ENCODE peak calls at places on chromosomes 5 and 9, in six cellular contexts. Q is IMR-90, D is neuronal stem cell, K is mesenchymal stem cell, W is H1, E is trophoblast cell. J is an unnamed sample.

GRCh38 chr5:142095651-142096330 is 12.8 kb upstream of the NDFIP1 start:
- DNase-seq in Q (no peak), D (no peak), K (no peak), W (no peak), E (no peak), J (no peak)

GRCh38 chr5:128586848-128587247 is 48.8 kb upstream of the FBN2 start:
- DNase-seq in Q (peak; percentile 43), D (no peak), K (no peak), W (no peak), E (no peak), J (no peak)

GRCh38 chr9:128078504-128079434 is 10.7 kb downstream of the SLC25A25 start:
- DNase-seq in Q (peak; percentile 63), D (no peak), K (peak; percentile 88), W (no peak), E (peak; percentile 64), J (no peak)

GRCh38 chr5:15550502-15551115 is 50.6 kb downstream of the FBXL7 start:
- DNase-seq in Q (peak; percentile 54), D (no peak), K (no peak), W (no peak), E (no peak), J (no peak)

GRCh38 chr5:167688731-167689130 is 602.7 kb upstream of the WWC1 start:
- DNase-seq in Q (peak; percentile 14), D (no peak), K (peak; percentile 30), W (no peak), E (no peak), J (no peak)

GRCh38 chr5:96257904-96258303 is 175.1 kb downstream of the PCSK1 start:
- DNase-seq in Q (peak; percentile 91), D (no peak), K (peak; percentile 60), W (no peak), E (no peak), J (no peak)

GRCh38 chr9:126228779-126229444 is 97.7 kb upstream of the MVB12B start:
- DNase-seq in Q (peak; percentile 57), D (peak; percentile 66), K (peak; percentile 67), W (peak; percentile 27), E (peak; percentile 64), J (peak; percentile 85)

GRCh38 chr9:121895836-121896544 is 197.1 kb downstream of the TTLL11 start:
- DNase-seq in Q (peak; percentile 71), D (no peak), K (no peak), W (no peak), E (no peak), J (no peak)

GRCh38 chr9:2686884-2687283 is 30.4 kb upstream of the KCNV2 start:
- DNase-seq in Q (no peak), D (no peak), K (no peak), W (no peak), E (no peak), J (peak; percentile 26)

GRCh38 chr9:127224883-127225739 is 39.5 kb upstream of the GARNL3 start:
- DNase-seq in Q (peak; percentile 81), D (peak; percentile 93), K (peak; percentile 87), W (no peak), E (peak; percentile 78), J (peak; percentile 96)

GRCh38 chr9:125649826-125650225 is 57.2 kb downstream of the MAPKAP1 start:
- DNase-seq in Q (no peak), D (no peak), K (peak; percentile 46), W (no peak), E (no peak), J (no peak)

GRCh38 chr5:146878471-146879172 is at the start of gene PPP2R2B:
- DNase-seq in Q (peak; percentile 1), D (peak; percentile 69), K (peak; percentile 51), W (no peak), E (peak; percentile 6), J (peak; percentile 86)

GRCh38 chr5:123125953-123126352 is 36.9 kb downstream of the PRDM6 start:
- DNase-seq in Q (peak; percentile 77), D (no peak), K (peak; percentile 66), W (no peak), E (no peak), J (no peak)

GRCh38 chr9:119368681-119369581 is at the start of gene BRINP1:
- DNase-seq in Q (no peak), D (peak; percentile 47), K (peak; percentile 6), W (peak; percentile 49), E (no peak), J (peak; percentile 80)

GRCh38 chr5:77423022-77423750 is 68.9 kb downstream of the WDR41 start:
- DNase-seq in Q (no peak), D (no peak), K (peak; percentile 55), W (no peak), E (no peak), J (no peak)

GRCh38 chr5:3612561-3613175 is 17.0 kb downstream of the IRX1 start:
- DNase-seq in Q (no peak), D (no peak), K (no peak), W (no peak), E (no peak), J (no peak)

GRCh38 chr9:69895185-69895584 is 74.6 kb downstream of the CFAP95 start:
- DNase-seq in Q (no peak), D (no peak), K (peak; percentile 37), W (no peak), E (no peak), J (no peak)

GRCh38 chr5:151683936-151684586 is 2.7 kb downstream of the SPARC start:
- DNase-seq in Q (no peak), D (no peak), K (peak; percentile 54), W (no peak), E (no peak), J (no peak)

GRCh38 chr5:79202076-79202475 is 33.9 kb upstream of the JMY start:
- DNase-seq in Q (peak; percentile 23), D (no peak), K (no peak), W (no peak), E (no peak), J (no peak)

GRCh38 chr5:174354571-174354970 is 309.1 kb downstream of the NSG2 start:
- DNase-seq in Q (no peak), D (no peak), K (no peak), W (no peak), E (no peak), J (no peak)

GRCh38 chr5:144487761-144488160 is 317.1 kb downstream of the KCTD16 start:
- DNase-seq in Q (no peak), D (no peak), K (no peak), W (no peak), E (no peak), J (peak; percentile 33)

GRCh38 chr5:405421-405820 is 37.6 kb upstream of the EXOC3 start:
- DNase-seq in Q (no peak), D (no peak), K (no peak), W (no peak), E (no peak), J (peak; percentile 25)

GRCh38 chr9:132035679-132036078 is 44.0 kb downstream of the MED27 start:
- DNase-seq in Q (no peak), D (no peak), K (no peak), W (no peak), E (no peak), J (no peak)

GRCh38 chr9:35056571-35057270 is 15.7 kb downstream of the VCP start:
- DNase-seq in Q (no peak), D (no peak), K (no peak), W (no peak), E (no peak), J (no peak)

GRCh38 chr5:33244441-33245150 is 196.2 kb upstream of the TARS1 start:
- DNase-seq in Q (no peak), D (no peak), K (no peak), W (no peak), E (no peak), J (no peak)

DNA sequence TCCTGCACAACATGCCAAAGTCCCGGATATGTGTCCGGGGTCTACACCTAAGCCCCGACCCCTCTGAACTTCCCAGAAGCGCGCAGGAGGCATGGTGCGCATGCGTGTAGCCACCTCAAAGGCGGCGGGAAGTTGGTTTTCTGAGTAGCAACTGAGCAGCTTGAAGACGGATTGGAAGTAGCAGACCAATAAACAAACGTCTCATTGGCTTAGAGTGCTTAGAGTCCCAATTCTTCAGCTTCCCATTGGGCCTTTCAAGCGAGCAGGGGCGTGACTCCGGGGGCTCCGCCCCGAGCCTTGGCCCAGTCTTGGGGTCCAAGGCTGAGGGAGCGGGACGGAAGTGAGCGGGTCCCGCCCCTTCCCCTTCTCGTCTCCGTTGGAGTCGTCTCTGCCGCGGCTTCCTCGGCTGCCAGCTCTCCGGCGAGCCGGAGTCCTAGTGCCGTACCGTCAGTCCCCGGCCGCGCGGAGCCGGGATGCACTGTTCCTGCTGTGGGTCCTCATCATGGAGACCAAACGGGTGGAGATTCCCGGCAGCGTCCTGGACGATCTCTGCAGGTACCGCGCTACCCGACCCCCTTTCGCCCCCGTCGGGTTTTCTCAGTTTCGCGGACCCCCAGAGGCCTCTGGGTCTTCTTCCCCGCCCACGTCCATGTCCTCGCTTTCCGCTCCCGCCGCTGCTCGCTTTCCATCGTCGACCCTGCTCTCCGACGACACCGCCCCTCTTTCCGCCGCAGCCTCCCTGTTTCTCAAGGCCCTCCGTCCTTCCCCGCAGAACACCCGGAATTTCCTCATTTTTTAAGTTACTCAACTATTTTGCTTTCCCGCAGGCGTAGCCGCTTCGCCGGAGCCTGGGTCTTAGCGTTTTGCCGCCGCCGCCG is at the start of gene DCP2:
- DNase-seq in Q (peak; percentile 100), D (peak; percentile 97), K (peak; percentile 100), W (peak; percentile 96), E (peak; percentile 97), J (peak; percentile 98)
- H4K8ac ChIP-seq in Q (peak within 1 kb of the TSS; percentile 99), D (no peak within 1 kb of the TSS), K (peak within 1 kb of the TSS; percentile 98), W (peak within 1 kb of the TSS; percentile 95), E (peak within 1 kb of the TSS; percentile 98), J (no peak within 1 kb of the TSS)

DNA sequence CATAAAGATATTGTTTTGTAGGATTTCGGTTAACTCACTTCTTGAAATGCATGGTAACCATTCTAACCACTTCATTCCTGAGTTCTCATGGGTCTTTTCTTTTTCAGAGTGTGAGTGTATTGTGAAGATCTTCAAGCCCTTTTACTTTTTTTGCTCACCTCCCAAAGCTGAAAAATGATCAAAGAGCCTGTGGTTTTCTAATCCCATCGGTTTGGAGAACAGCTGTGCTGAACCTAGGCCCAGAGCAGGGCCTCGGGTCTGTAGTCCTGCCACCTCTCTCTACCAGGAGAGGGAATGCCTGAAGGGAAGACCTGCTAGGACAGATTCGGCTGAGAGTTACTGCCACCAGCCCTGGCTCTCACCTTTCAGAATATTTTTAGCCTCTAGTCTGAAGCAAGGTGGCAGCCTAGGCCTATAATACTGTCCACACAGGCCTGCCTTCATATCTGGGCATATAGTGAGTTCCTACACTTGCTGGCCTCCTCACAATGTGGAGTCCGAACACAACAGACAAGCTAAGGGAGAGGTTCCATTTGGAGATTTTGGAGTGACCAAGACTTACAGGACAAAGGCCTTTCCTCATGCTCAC is 13.8 kb downstream of the RGMB start:
- DNase-seq in Q (no peak), D (no peak), K (no peak), W (no peak), E (no peak), J (no peak)
- H3K14ac ChIP-seq in Q (no peak overlapping the region), D (no peak overlapping the region), K (no peak overlapping the region), W (no peak overlapping the region), E (no peak overlapping the region), J (no peak overlapping the region)

GRCh38 chr5:177472460-177473441 is 683 bp downstream of the DBN1 start:
- DNase-seq in Q (no peak), D (peak; percentile 52), K (peak; percentile 34), W (no peak), E (no peak), J (no peak)
- H4K8ac ChIP-seq in Q (peak overlapping the region; percentile 16), D (no peak overlapping the region), K (peak overlapping the region; percentile 69), W (peak overlapping the region; percentile 98), E (peak overlapping the region; percentile 73), J (no peak overlapping the region)

DNA sequence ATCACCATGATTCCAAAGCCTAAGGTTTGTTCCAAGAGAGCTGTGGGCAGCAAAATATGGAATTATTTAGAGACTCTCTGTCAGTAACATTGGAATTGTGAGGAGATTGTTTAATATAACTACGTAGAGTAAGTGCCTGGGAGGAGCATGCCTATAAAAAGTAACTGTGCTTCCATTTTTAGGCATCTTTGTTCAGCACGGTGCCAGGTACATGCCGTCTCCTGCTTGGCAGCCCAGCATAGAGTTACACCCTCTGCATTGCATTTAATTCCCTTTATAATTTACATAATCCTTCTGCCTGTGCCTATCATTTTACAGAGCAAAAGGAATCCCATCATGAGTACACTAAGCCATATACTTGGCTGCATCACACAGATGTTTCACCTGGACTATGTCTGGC is 32.1 kb upstream of the ALDH1A1 start:
- DNase-seq in Q (no peak), D (no peak), K (no peak), W (no peak), E (no peak), J (no peak)
- H3K14ac ChIP-seq in Q (no peak overlapping the region), D (no peak overlapping the region), K (no peak overlapping the region), W (no peak overlapping the region), E (no peak overlapping the region), J (no peak overlapping the region)

J was measured in H9.